ENCODE peak calls at places on chromosomes 1 and 21, in five cellular contexts. Z is sigmoid colon; S is heart right ventricle; W is naive thymus-derived CD4-positive, alpha-beta T cell; X is stomach. I is an unnamed sample.

GRCh38 chr1:10958614-10959013 is 53.8 kb upstream of the TARDBP start:
- DNase-seq in Z (no peak), S (no peak), W (no peak), X (no peak), I (no peak)

GRCh38 chr1:221998186-221998612 is 256.3 kb upstream of the DUSP10 start:
- DNase-seq in Z (no peak), S (no peak), W (no peak), X (no peak), I (no peak)

GRCh38 chr1:147334292-147334691 is 91.8 kb downstream of the CHD1L start:
- DNase-seq in Z (no peak), S (no peak), W (no peak), X (no peak), I (no peak)

GRCh38 chr1:58942759-58943191 is 158.9 kb upstream of the JUN start:
- DNase-seq in Z (no peak), S (no peak), W (peak; percentile 46), X (peak; percentile 75), I (no peak)

GRCh38 chr1:212950243-212951057 is at the start of gene VASH2:
- DNase-seq in Z (peak; percentile 92), S (peak; percentile 85), W (peak; percentile 10), X (peak; percentile 82), I (peak; percentile 10)

GRCh38 chr21:45140346-45140940 is 66.1 kb downstream of the ADARB1 start:
- DNase-seq in Z (peak; percentile 87), S (peak; percentile 57), W (peak; percentile 51), X (peak; percentile 71), I (peak; percentile 54)

GRCh38 chr1:53141487-53142055 is 867 bp downstream of the SLC1A7 start:
- DNase-seq in Z (no peak), S (no peak), W (no peak), X (no peak), I (no peak)

GRCh38 chr1:100950776-100951175 is 54.9 kb downstream of the SLC30A7 start:
- DNase-seq in Z (no peak), S (no peak), W (no peak), X (no peak), I (no peak)

GRCh38 chr1:71667224-71667623 is 586.4 kb upstream of the ZRANB2 start:
- DNase-seq in Z (no peak), S (no peak), W (no peak), X (no peak), I (no peak)

GRCh38 chr1:110616587-110616986 is 10.4 kb upstream of the KCNA2 start:
- DNase-seq in Z (peak; percentile 40), S (no peak), W (no peak), X (peak; percentile 29), I (no peak)

GRCh38 chr1:24003331-24003972 is 23.3 kb upstream of the SRSF10 start:
- DNase-seq in Z (no peak), S (no peak), W (no peak), X (no peak), I (no peak)

GRCh38 chr1:244353572-244354091 is 98.1 kb downstream of the ADSS2 start:
- DNase-seq in Z (no peak), S (peak; percentile 19), W (no peak), X (peak; percentile 49), I (no peak)

GRCh38 chr21:26800001-26800400 is 45.2 kb downstream of the ADAMTS1 start:
- DNase-seq in Z (no peak), S (no peak), W (no peak), X (no peak), I (no peak)

GRCh38 chr1:95640746-95641145 is 406.7 kb downstream of the RWDD3 start:
- DNase-seq in Z (no peak), S (no peak), W (no peak), X (peak; percentile 79), I (no peak)

GRCh38 chr1:244050835-244051444 is at the start of gene ZBTB18:
- DNase-seq in Z (no peak), S (no peak), W (no peak), X (no peak), I (no peak)

GRCh38 chr1:182833271-182833670 is 5.9 kb upstream of the DHX9 start:
- DNase-seq in Z (no peak), S (no peak), W (no peak), X (no peak), I (no peak)

GRCh38 chr1:113074237-113074636 is 1.2 kb downstream of the LRIG2 start:
- DNase-seq in Z (no peak), S (no peak), W (no peak), X (no peak), I (no peak)

GRCh38 chr1:97050501-97050900 is 328.9 kb downstream of the PTBP2 start:
- DNase-seq in Z (no peak), S (no peak), W (no peak), X (no peak), I (no peak)

GRCh38 chr1:108627256-108627655 is 33.6 kb downstream of the HENMT1 start:
- DNase-seq in Z (no peak), S (no peak), W (no peak), X (no peak), I (no peak)

GRCh38 chr21:46662765-46663500 is 27.5 kb downstream of the PRMT2 start:
- DNase-seq in Z (no peak), S (no peak), W (no peak), X (no peak), I (no peak)

GRCh38 chr1:1216770-1217620 is 3.0 kb upstream of the TNFRSF4 start:
- DNase-seq in Z (no peak), S (no peak), W (no peak), X (no peak), I (no peak)

GRCh38 chr1:39105061-39105840 is 79.1 kb downstream of the NDUFS5 start:
- DNase-seq in Z (peak; percentile 90), S (peak; percentile 83), W (peak; percentile 57), X (peak; percentile 84), I (peak; percentile 60)

GRCh38 chr1:100219879-100220278 is 29.8 kb downstream of the DBT start:
- DNase-seq in Z (no peak), S (no peak), W (no peak), X (no peak), I (no peak)

GRCh38 chr1:1304331-1305299 is 3.1 kb downstream of the ACAP3 start:
- DNase-seq in Z (peak; percentile 96), S (peak; percentile 76), W (no peak), X (peak; percentile 51), I (no peak)

GRCh38 chr1:197736689-197737088 is 38.6 kb downstream of the DENND1B start:
- DNase-seq in Z (no peak), S (no peak), W (no peak), X (no peak), I (no peak)

GRCh38 chr1:108877324-108877812 is 583 bp downstream of the GPSM2 start:
- DNase-seq in Z (no peak), S (no peak), W (no peak), X (no peak), I (no peak)

GRCh38 chr1:234978397-234979291 is 150.0 kb downstream of the TOMM20 start:
- DNase-seq in Z (peak; percentile 85), S (no peak), W (no peak), X (peak; percentile 45), I (no peak)

GRCh38 chr1:57277681-57278080 is 146.2 kb downstream of the DAB1 start:
- DNase-seq in Z (no peak), S (no peak), W (no peak), X (no peak), I (no peak)

GRCh38 chr1:238489006-238489405 is 598.3 kb upstream of the ZP4 start:
- DNase-seq in Z (no peak), S (no peak), W (no peak), X (no peak), I (no peak)

GRCh38 chr1:82562448-82562847 is 761.7 kb downstream of the ADGRL2 start:
- DNase-seq in Z (no peak), S (no peak), W (no peak), X (no peak), I (no peak)

GRCh38 chr1:177849588-177849987 is 120.3 kb downstream of the SEC16B start:
- DNase-seq in Z (no peak), S (no peak), W (no peak), X (no peak), I (no peak)

GRCh38 chr1:229408458-229409037 is 25.3 kb downstream of the ACTA1 start:
- DNase-seq in Z (no peak), S (peak; percentile 30), W (no peak), X (no peak), I (no peak)

GRCh38 chr1:40315795-40316594 is 1.1 kb downstream of the COL9A2 start:
- DNase-seq in Z (no peak), S (no peak), W (peak; percentile 38), X (no peak), I (peak; percentile 41)

GRCh38 chr1:223250632-223251015 is 107.6 kb upstream of the TLR5 start:
- DNase-seq in Z (no peak), S (no peak), W (no peak), X (no peak), I (no peak)
- H3K4me3 ChIP-seq in Z (no peak overlapping the region), S (no peak overlapping the region), W (no peak overlapping the region), X (no peak overlapping the region), I (no peak overlapping the region)

GRCh38 chr1:202858306-202858705 is 30.6 kb downstream of the RABIF start:
- DNase-seq in Z (peak; percentile 93), S (peak; percentile 51), W (no peak), X (peak; percentile 30), I (no peak)
- H3K4me1 ChIP-seq in Z (peaks cover 13% of the 10 kb centered on the region), S (peaks cover 15% of the 10 kb centered on the region), W (peaks cover 8% of the 10 kb centered on the region), X (peaks cover 16% of the 10 kb centered on the region), I (peaks cover 5% of the 10 kb centered on the region)

DNA sequence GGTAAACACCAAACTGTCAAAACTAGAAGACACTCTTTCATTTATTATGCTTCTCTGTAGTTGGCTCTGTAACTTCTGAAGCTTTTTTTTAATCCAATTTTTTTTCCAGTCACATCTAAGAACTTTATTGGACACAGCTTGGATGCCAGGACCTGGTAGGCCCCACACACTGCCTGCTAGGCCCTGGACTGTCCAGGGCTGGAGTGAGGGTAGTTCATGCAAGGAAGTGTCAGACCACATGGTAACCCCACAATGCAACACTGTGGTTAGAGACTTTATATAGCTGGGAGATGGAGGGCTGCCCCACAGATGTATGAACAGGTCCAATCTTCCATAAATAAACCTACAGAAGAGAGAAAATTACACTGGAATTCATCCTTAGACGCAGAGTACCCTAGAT is 7.1 kb downstream of the SLC2A1 start:
- DNase-seq in Z (no peak), S (no peak), W (no peak), X (no peak), I (no peak)
- H3K4me3 ChIP-seq in Z (no peak overlapping the region), S (no peak overlapping the region), W (no peak overlapping the region), X (no peak overlapping the region), I (no peak overlapping the region)

DNA sequence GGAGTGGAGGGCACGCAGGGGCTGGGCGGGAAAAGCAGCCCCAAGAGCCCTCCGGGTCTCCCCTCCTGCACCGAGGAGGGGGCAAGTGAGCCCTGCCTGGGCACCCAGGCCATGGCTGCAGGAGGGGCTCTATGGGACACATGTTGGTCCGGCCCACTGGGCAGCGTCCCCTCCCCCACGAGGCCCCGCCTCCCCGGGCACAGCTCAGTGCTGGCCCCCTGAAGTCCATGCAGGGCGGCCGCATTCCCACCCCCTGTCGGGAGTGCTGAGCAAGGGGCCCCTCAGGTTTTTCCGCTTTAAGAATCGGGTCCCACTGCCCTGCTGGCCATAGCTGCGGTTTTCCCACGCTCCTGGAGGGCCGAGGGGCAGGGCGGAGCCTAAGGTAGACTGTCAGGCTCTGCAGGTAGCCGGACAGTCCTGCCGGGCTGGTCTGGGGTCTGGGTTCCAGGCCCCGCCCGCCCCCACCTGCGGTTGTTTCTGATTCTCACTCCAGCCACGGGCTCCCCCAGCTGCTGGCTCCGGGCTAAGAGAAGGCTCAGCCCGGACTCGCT is 43.5 kb upstream of the CCDC27 start:
- DNase-seq in Z (no peak), S (no peak), W (no peak), X (no peak), I (no peak)
- H3K4me1 ChIP-seq in Z (no peaks in the 10 kb centered on the region), S (peaks cover 9% of the 10 kb centered on the region), W (no peaks in the 10 kb centered on the region), X (peaks cover 3% of the 10 kb centered on the region), I (no peaks in the 10 kb centered on the region)

GRCh38 chr1:78649628-78650027 is at the start of gene IFI44:
- DNase-seq in Z (peak; percentile 88), S (peak; percentile 72), W (peak; percentile 72), X (peak; percentile 90), I (peak; percentile 70)
- H3K4me3 ChIP-seq in Z (peak within 1 kb of the TSS; percentile 38), S (peak within 1 kb of the TSS; percentile 4), W (peak within 1 kb of the TSS; percentile 68), X (peak within 1 kb of the TSS; percentile 45), I (peak within 1 kb of the TSS; percentile 58)